ENCODE peak calls at places on chromosomes 6 and 20, in nine cellular contexts. W is breast epithelium, I is A549, Q is tibial artery, P is fibroblast of lung, L is body of pancreas, M is endothelial cell of umbilical vein, O is sigmoid colon, R is RWPE1. N is an unnamed sample.

GRCh38 chr6:73565767-73566485 is 45.1 kb upstream of the EEF1A1 start:
- DNase-seq in W (no peak), I (peak), O (no peak), Q (no peak), M (no peak), R (no peak), P (peak), L (no peak), N (no peak)

GRCh38 chr6:157529654-157530039 is 148.7 kb downstream of the ZDHHC14 start:
- DNase-seq in M (no peak), L (no peak), I (no peak), W (no peak), P (no peak), O (no peak), Q (no peak), R (no peak), N (no peak)

GRCh38 chr6:114058435-114058834 is 87.5 kb upstream of the HDAC2 start:
- DNase-seq in P (no peak), Q (no peak), W (no peak), M (no peak), L (no peak), I (no peak), R (no peak), O (no peak), N (no peak)

GRCh38 chr6:103409475-103409874 is 1450.2 kb downstream of the HACE1 start:
- DNase-seq in W (no peak), Q (no peak), R (no peak), O (no peak), I (no peak), L (no peak), M (no peak), P (no peak), N (no peak)

GRCh38 chr6:128528241-128528640 is 7.8 kb upstream of the PTPRK start:
- DNase-seq in R (no peak), O (no peak), W (no peak), M (no peak), L (no peak), P (no peak), Q (no peak), I (no peak), N (no peak)

GRCh38 chr6:165659945-165660862 is 2.8 kb downstream of the PDE10A start:
- DNase-seq in M (no peak), R (no peak), W (no peak), Q (no peak), L (no peak), O (no peak), P (no peak), I (no peak), N (no peak)

GRCh38 chr6:106192824-106193223 is 106.7 kb downstream of the PRDM1 start:
- DNase-seq in R (no peak), W (no peak), M (peak), L (no peak), Q (no peak), P (peak), I (no peak), O (no peak), N (no peak)

GRCh38 chr6:160141001-160141726 is 19.5 kb downstream of the SLC22A1 start:
- DNase-seq in I (no peak), L (no peak), P (peak), W (no peak), R (no peak), Q (no peak), M (no peak), O (peak), N (peak)

GRCh38 chr6:16049178-16049577 is 79.7 kb upstream of the MYLIP start:
- DNase-seq in P (peak), L (no peak), W (no peak), M (no peak), Q (no peak), O (no peak), I (no peak), R (no peak), N (no peak)

GRCh38 chr6:1266686-1267056 is 45.2 kb upstream of the FOXQ1 start:
- DNase-seq in W (no peak), L (no peak), M (no peak), P (no peak), I (no peak), Q (no peak), O (no peak), R (no peak), N (no peak)

GRCh38 chr20:11849976-11850670 is 67.6 kb upstream of the BTBD3 start:
- DNase-seq in R (peak), I (no peak), L (peak), Q (peak), O (no peak), P (peak), M (no peak), W (peak), N (no peak)

GRCh38 chr6:82494367-82494766 is 130.8 kb downstream of the TPBG start:
- DNase-seq in W (no peak), P (peak), Q (no peak), L (no peak), O (no peak), I (no peak), R (no peak), M (no peak), N (no peak)

GRCh38 chr6:39367661-39368060 is 45.2 kb upstream of the KCNK16 start:
- DNase-seq in Q (no peak), L (no peak), P (no peak), O (no peak), W (no peak), R (no peak), I (no peak), M (no peak), N (no peak)

GRCh38 chr20:54272901-54273488 is 65.1 kb downstream of the PFDN4 start:
- DNase-seq in P (no peak), O (no peak), I (no peak), Q (no peak), L (no peak), W (no peak), M (no peak), R (no peak), N (no peak)

GRCh38 chr6:73515204-73516101 is 5.4 kb downstream of the EEF1A1 start:
- DNase-seq in M (peak), O (peak), I (peak), L (peak), Q (peak), P (peak), W (peak), R (no peak), N (peak)

GRCh38 chr6:100175814-100176275 is 181.8 kb upstream of the MCHR2 start:
- DNase-seq in Q (no peak), R (peak), M (peak), O (no peak), L (peak), W (no peak), I (peak), P (peak), N (peak)

GRCh38 chr6:40545954-40546353 is 41.2 kb downstream of the LRFN2 start:
- DNase-seq in M (no peak), W (no peak), R (no peak), Q (no peak), O (peak), P (no peak), I (no peak), L (no peak), N (no peak)

GRCh38 chr20:46939031-46939430 is 44.4 kb downstream of the EYA2 start:
- DNase-seq in Q (no peak), W (no peak), I (peak), R (peak), M (peak), L (no peak), P (no peak), O (no peak), N (no peak)

GRCh38 chr6:7515363-7515762 is 26.1 kb upstream of the DSP start:
- DNase-seq in L (no peak), M (no peak), Q (no peak), I (no peak), R (peak), P (no peak), O (no peak), W (no peak), N (no peak)

GRCh38 chr6:35419431-35419830 is 32.7 kb upstream of the FANCE start:
- DNase-seq in I (peak), Q (no peak), O (no peak), P (peak), W (no peak), M (peak), R (no peak), L (no peak), N (peak)

GRCh38 chr6:35148167-35148741 is 7.1 kb upstream of the TCP11 start:
- DNase-seq in Q (no peak), O (no peak), W (no peak), I (no peak), P (peak), L (no peak), M (peak), R (no peak), N (no peak)

GRCh38 chr6:36204068-36204753 is 7.7 kb downstream of the BRPF3 start:
- DNase-seq in M (no peak), P (no peak), L (no peak), O (no peak), W (no peak), R (no peak), I (no peak), Q (no peak), N (no peak)

GRCh38 chr20:50408526-50409364 is 101.4 kb upstream of the PTPN1 start:
- DNase-seq in O (no peak), L (no peak), W (no peak), I (no peak), P (no peak), Q (no peak), M (no peak), R (no peak), N (no peak)

DNA sequence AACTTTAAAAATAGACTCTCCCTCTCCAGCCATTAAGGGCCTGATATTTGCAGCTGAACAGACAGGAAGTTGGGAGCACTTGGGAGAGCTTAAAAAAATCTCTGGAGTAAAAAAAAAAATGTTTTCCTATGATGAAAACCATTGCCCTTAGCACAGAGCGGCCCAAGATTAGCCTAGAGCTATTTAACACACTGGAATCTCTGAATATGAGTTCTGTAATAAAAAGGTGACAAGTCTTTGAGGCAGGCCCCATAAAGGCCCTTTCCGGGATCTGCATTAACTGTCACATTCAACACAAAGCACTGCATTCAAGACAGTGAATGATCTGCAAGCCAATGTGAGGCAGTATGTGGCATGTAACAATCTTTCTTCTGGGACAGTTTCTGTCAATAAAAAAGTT is 393.7 kb downstream of the ZFAND3 start:
- DNase-seq in M (peak), W (no peak), I (no peak), Q (no peak), L (no peak), O (no peak), P (no peak), R (no peak), N (no peak)
- H3K27ac ChIP-seq in M (peak), W (peak), I (no peak), Q (peak), L (no peak), O (peak), P (no peak), R (no peak), N (no peak)

DNA sequence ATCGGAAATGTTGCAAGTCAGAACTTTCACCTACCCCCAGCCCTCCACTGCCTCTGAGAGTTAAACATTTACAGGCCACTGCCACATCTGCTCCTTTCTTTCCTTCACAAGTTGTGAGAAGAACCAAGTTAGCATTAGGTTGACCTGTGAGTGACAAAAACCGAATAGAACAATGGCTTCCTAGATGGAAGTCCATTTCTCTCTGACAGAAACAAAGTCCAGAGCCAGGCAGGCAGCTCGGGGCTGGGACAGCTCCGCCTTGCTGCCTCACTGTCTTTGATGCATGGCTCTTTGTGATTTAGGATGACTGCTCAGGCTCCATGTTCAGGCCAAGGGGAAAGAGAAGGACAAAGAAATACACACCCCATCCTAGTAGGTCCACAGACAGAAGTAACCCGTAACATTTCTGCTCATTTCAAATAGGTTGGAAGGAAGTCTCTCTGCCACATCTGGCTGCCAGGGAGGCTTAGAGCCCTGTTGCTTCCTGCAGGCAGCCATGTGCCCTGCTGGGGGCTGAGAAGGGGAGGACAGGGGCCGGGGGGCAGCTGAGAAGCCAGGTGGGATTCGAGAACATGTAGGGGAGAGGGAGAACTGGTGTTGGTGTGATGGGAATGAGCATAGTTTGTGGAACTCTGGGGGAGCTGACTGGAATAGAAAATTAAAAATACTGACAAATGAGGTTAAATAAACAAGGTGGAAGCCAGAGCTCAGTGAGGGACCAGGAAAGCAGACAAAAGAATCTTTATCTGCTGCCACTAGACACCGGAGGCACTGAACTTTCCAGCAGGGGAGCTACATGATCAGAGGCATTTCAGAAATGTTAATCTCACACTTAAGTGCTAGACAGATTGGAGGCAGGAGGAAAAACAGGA is 19.5 kb upstream of the IER3 start:
- DNase-seq in Q (no peak), O (no peak), I (peak), P (peak), L (peak), R (no peak), W (peak), M (peak), N (no peak)
- TF ChIP-seq CTCF in Q (no peak), O (no peak), I (no peak), P (no peak), L (no peak), R (no peak), W (no peak), M (peak), N (peak)

GRCh38 chr6:168261234-168261633 is 58.3 kb downstream of the DACT2 start:
- DNase-seq in O (no peak), I (no peak), P (no peak), W (no peak), R (no peak), M (no peak), L (no peak), Q (no peak), N (no peak)

GRCh38 chr6:168258795-168259194 is 60.8 kb downstream of the DACT2 start:
- DNase-seq in P (no peak), W (no peak), I (no peak), M (no peak), O (no peak), L (no peak), Q (no peak), R (no peak), N (no peak)

GRCh38 chr6:168263351-168263905 is 56.1 kb downstream of the DACT2 start:
- DNase-seq in Q (no peak), W (no peak), O (no peak), M (no peak), I (no peak), R (no peak), L (no peak), P (no peak), N (no peak)

GRCh38 chr6:168256940-168257339 is 62.6 kb downstream of the DACT2 start:
- DNase-seq in R (no peak), W (no peak), M (no peak), L (no peak), Q (no peak), O (no peak), I (no peak), P (no peak), N (no peak)

DNA sequence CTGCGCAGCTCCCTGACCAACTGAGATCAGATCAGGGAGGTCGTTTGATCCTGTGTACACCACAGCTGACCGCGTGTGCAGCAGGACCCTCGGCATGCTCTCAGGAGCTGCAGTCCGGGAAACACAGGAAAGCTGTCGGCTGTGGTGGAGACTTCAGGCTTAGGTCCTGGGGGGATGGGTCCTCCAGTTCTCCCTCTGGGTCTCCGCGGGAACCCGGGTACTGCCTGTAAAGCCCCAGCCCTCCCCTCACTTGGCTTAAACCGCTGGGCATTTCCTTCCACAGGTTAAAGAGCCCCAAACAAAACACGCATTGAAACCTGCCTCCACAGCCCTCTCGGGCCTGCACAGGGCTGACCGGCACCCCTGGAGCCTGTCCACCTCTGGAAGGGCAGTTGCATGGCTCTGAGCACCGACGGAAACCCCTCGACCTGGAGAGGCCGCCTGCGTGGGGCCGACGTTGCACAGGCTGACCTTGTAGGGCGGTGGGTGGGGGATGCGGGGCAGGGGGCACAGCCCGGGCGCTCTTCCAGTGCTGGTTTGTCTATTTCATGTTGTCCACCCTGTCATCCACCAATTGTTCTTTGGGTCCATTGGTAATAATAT is 59.1 kb downstream of the DACT2 start:
- DNase-seq in Q (no peak), M (no peak), W (no peak), P (no peak), R (no peak), I (no peak), O (no peak), L (no peak), N (no peak)
- H3K27ac ChIP-seq in Q (no peak), M (no peak), W (no peak), P (no peak), R (no peak), I (peak), O (no peak), L (no peak), N (no peak)

GRCh38 chr6:77707603-77708002 is 54.8 kb downstream of the MEI4 start:
- DNase-seq in P (no peak), I (no peak), W (no peak), O (no peak), Q (no peak), L (no peak), M (no peak), R (no peak), N (no peak)
- TF ChIP-seq CTCF in P (no peak), I (no peak), W (no peak), O (no peak), Q (no peak), L (no peak), M (no peak), R (no peak), N (no peak)